ENCODE peak calls at places on chromosomes 1 and 21, in eight cellular contexts. N is IMR-90, U is adrenal gland, W is esophagus squamous epithelium, Q is right lobe of liver, D is esophagus muscularis mucosa, J is stomach, Z is A549. A is an unnamed sample.

GRCh38 chr1:29243863-29244185 is 7.5 kb downstream of the PTPRU start:
- DNase-seq in N (peak; percentile 89), U (no peak), W (no peak), Z (no peak), J (no peak), Q (no peak), D (no peak), A (no peak)

GRCh38 chr21:45033791-45034555 is 40.4 kb upstream of the ADARB1 start:
- DNase-seq in J (no peak), N (peak; percentile 73), W (no peak), U (no peak), Z (no peak), D (no peak), Q (no peak), A (no peak)

GRCh38 chr1:192224846-192225245 is 66.6 kb downstream of the RGS18 start:
- DNase-seq in U (no peak), N (no peak), J (no peak), D (no peak), Q (no peak), W (no peak), Z (no peak), A (no peak)

GRCh38 chr21:45303111-45303615 is 15.5 kb upstream of the POFUT2 start:
- DNase-seq in W (no peak), U (no peak), N (no peak), D (no peak), J (no peak), Q (no peak), Z (no peak), A (no peak)

GRCh38 chr21:26169611-26170470 is 729 bp downstream of the APP start:
- DNase-seq in Q (peak; percentile 66), W (no peak), N (peak; percentile 65), J (peak; percentile 62), Z (peak; percentile 58), U (peak; percentile 63), D (no peak), A (peak; percentile 42)

GRCh38 chr1:178031856-178032320 is 62.0 kb upstream of the RASAL2 start:
- DNase-seq in J (peak; percentile 92), W (peak; percentile 3), N (peak; percentile 93), U (peak; percentile 97), Q (peak; percentile 88), D (peak; percentile 97), Z (peak; percentile 83), A (peak; percentile 75)

GRCh38 chr1:41769068-41769467 is 149.7 kb downstream of the HIVEP3 start:
- DNase-seq in W (no peak), J (no peak), Q (no peak), D (no peak), Z (no peak), N (no peak), U (no peak), A (no peak)

GRCh38 chr1:92858564-92859399 is 26.9 kb downstream of the RPL5 start:
- DNase-seq in D (peak; percentile 93), J (peak; percentile 48), N (peak; percentile 85), Q (no peak), U (peak; percentile 72), W (no peak), Z (peak; percentile 72), A (peak; percentile 80)

GRCh38 chr1:91402023-91402422 is 2.6 kb downstream of the HFM1 start:
- DNase-seq in D (no peak), J (no peak), U (no peak), N (peak; percentile 20), Q (no peak), W (no peak), Z (peak; percentile 29), A (peak; percentile 18)

GRCh38 chr1:43872280-43872679 is 61.3 kb upstream of the ARTN start:
- DNase-seq in N (no peak), J (no peak), U (no peak), Q (no peak), D (no peak), W (no peak), Z (no peak), A (no peak)

GRCh38 chr1:12128120-12128519 is 38.7 kb upstream of the TNFRSF1B start:
- DNase-seq in Q (no peak), W (no peak), J (no peak), N (no peak), U (no peak), D (no peak), Z (no peak), A (no peak)

GRCh38 chr21:42479582-42479981 is 16.4 kb downstream of the RSPH1 start:
- DNase-seq in N (no peak), Q (no peak), J (peak; percentile 10), W (no peak), Z (no peak), D (no peak), U (no peak), A (no peak)

GRCh38 chr1:44636711-44637589 is 37.3 kb downstream of the TMEM53 start:
- DNase-seq in D (no peak), Z (no peak), J (no peak), U (no peak), Q (no peak), W (no peak), N (peak; percentile 25), A (peak; percentile 71)

GRCh38 chr1:170623171-170623570 is 40.8 kb upstream of the PRRX1 start:
- DNase-seq in U (no peak), W (no peak), D (no peak), J (no peak), N (peak; percentile 95), Z (peak; percentile 23), Q (no peak), A (no peak)

GRCh38 chr1:202200112-202200548 is 6.5 kb downstream of the LGR6 start:
- DNase-seq in D (no peak), N (peak; percentile 6), U (peak; percentile 56), W (no peak), Q (no peak), J (peak; percentile 36), Z (peak; percentile 66), A (no peak)

GRCh38 chr1:156848461-156849150 is 10.3 kb downstream of the INSRR start:
- DNase-seq in D (no peak), U (peak; percentile 15), J (peak; percentile 73), W (no peak), Z (no peak), N (no peak), Q (no peak), A (no peak)

GRCh38 chr1:116147972-116148371 is 36.8 kb downstream of the MAB21L3 start:
- DNase-seq in Q (no peak), N (no peak), Z (no peak), U (no peak), D (peak; percentile 64), W (no peak), J (no peak), A (no peak)

GRCh38 chr1:245247791-245248789 is 93.3 kb downstream of the KIF26B start:
- DNase-seq in U (peak; percentile 8), N (no peak), Z (no peak), J (no peak), W (no peak), D (no peak), Q (no peak), A (no peak)

GRCh38 chr1:91712981-91713841 is 172.7 kb downstream of the TGFBR3 start:
- DNase-seq in W (no peak), U (no peak), Z (no peak), Q (peak; percentile 35), J (no peak), D (peak; percentile 94), N (peak; percentile 78), A (no peak)

GRCh38 chr1:25501235-25502058 is 42.0 kb upstream of the LDLRAP1 start:
- DNase-seq in N (peak; percentile 89), W (no peak), D (no peak), Q (no peak), J (no peak), Z (peak; percentile 41), U (no peak), A (peak; percentile 48)

GRCh38 chr1:116261227-116261626 is 111.8 kb upstream of the ATP1A1 start:
- DNase-seq in W (no peak), Q (no peak), D (peak; percentile 57), Z (no peak), U (no peak), J (no peak), N (no peak), A (no peak)

GRCh38 chr21:29334717-29335428 is 36.2 kb downstream of the BACH1 start:
- DNase-seq in Q (no peak), J (no peak), W (no peak), U (no peak), D (no peak), N (peak; percentile 78), Z (no peak), A (no peak)

GRCh38 chr1:64686828-64687724 is 57.8 kb upstream of the RAVER2 start:
- DNase-seq in D (no peak), Q (no peak), J (peak; percentile 41), N (peak; percentile 65), W (no peak), U (peak; percentile 62), Z (peak; percentile 73), A (peak; percentile 64)

DNA sequence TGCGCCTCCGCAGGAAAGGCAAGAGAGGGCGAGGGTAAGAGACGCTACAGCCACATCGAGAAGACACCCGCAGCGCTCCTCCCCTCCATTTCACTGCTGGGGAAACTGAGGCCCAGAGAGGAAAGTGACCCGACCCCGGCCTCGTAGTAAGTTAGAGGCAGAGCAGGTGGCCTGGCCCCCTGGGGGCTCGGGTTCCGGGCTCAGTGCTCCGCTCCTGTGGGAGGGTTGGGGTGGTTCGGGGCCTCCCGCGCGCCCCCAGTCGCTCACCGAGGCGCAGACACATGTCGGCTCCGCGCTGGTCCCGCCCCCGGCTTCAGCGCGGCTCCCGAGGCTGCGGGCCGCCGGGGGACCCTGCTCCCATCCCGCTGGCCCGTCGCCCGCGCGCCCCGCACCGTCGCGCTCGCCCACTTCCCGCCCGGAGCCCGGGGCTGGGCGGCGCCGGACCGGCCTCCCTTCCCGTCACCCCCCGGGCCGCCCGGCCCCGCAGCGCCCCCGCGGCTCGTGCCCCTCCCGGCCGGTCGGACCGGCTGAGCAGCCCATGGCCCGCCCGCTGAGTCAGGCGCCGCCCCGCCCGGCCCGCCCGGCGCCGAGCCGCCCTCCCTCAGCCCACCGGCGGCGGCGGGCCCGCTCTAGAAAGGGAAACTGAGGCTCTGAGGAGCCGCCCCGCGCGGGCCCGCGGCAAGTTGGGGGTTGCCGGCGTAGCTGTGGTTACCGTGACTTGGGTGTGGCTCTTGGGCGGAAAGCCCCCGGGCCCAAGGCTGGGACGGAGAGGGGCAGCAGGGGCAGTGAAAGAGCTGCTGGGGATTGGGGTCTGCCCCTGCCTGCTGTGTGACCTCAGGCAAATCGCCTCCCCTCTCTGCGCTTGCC is at the start of gene TMEM54:
- DNase-seq in J (peak; percentile 86), Z (no peak), D (no peak), N (peak; percentile 15), U (peak; percentile 52), W (no peak), Q (peak; percentile 73), A (no peak)
- TF ChIP-seq POLR2A in J (no peak), Z (peak; percentile 50), D (no peak), N (no peak), U (no peak), W (no peak), Q (peak; percentile 14), A (no peak)

GRCh38 chr1:38006008-38006828 is 904 bp upstream of the FHL3 start:
- DNase-seq in U (no peak), W (no peak), D (no peak), Z (no peak), Q (no peak), N (no peak), J (no peak), A (no peak)
- TF ChIP-seq POLR2A in U (no peak), W (no peak), D (peak; percentile 69), Z (no peak), Q (no peak), N (no peak), J (no peak), A (no peak)

GRCh38 chr1:36433102-36433501 is 17.1 kb downstream of the OSCP1 start:
- DNase-seq in Z (no peak), N (no peak), Q (no peak), D (no peak), U (no peak), W (no peak), J (no peak), A (no peak)
- TF ChIP-seq POLR2A in Z (no peak), N (no peak), Q (no peak), D (no peak), U (no peak), W (no peak), J (no peak), A (no peak)

GRCh38 chr1:201023517-201023902 is at the start of gene KIF21B:
- DNase-seq in Q (peak; percentile 89), W (peak; percentile 17), U (peak; percentile 69), N (no peak), D (peak; percentile 94), Z (peak; percentile 59), J (peak; percentile 88), A (peak; percentile 44)
- TF ChIP-seq POLR2A in Q (peak; percentile 68), W (peak; percentile 21), U (no peak), N (no peak), D (no peak), Z (no peak), J (no peak), A (no peak)